ENCODE peak calls at places on chromosomes 13 and 19, in four cellular contexts. One of them, this sample, is unnamed.

GRCh38 chr19:29503140-29503758 is 22.5 kb upstream of the VSTM2B start:
- DNase-seq in stimulated activated CD8-positive, alpha-beta memory T cell treated with anti-CD3 and anti-CD28 coated beads, Interleukin-2, amount 100 ng/mL, for 1 hour: no peak
- DNase-seq in Right ventricle myocardium superior: no peak
- DNase-seq in activated naive CD4-positive, alpha-beta T cell: no peak
- DNase-seq in this sample: peak

GRCh38 chr13:83453723-83454122 is 428.6 kb downstream of the SLITRK1 start:
- DNase-seq in stimulated activated CD8-positive, alpha-beta memory T cell treated with anti-CD3 and anti-CD28 coated beads, Interleukin-2, amount 100 ng/mL, for 1 hour: peak
- DNase-seq in Right ventricle myocardium superior: no peak
- DNase-seq in activated naive CD4-positive, alpha-beta T cell: no peak
- DNase-seq in this sample: no peak

GRCh38 chr19:31144471-31144870 is 204.8 kb downstream of the TSHZ3 start:
- DNase-seq in Right ventricle myocardium superior: no peak
- DNase-seq in activated naive CD4-positive, alpha-beta T cell: no peak
- DNase-seq in stimulated activated CD8-positive, alpha-beta memory T cell treated with anti-CD3 and anti-CD28 coated beads, Interleukin-2, amount 100 ng/mL, for 1 hour: no peak
- DNase-seq in this sample: no peak

GRCh38 chr13:51047434-51048165 is 63.5 kb downstream of the C13orf42 start:
- DNase-seq in activated naive CD4-positive, alpha-beta T cell: no peak
- DNase-seq in Right ventricle myocardium superior: no peak
- DNase-seq in stimulated activated CD8-positive, alpha-beta memory T cell treated with anti-CD3 and anti-CD28 coated beads, Interleukin-2, amount 100 ng/mL, for 1 hour: no peak
- DNase-seq in this sample: no peak

GRCh38 chr19:49356382-49356781 is 5.8 kb downstream of the TEAD2 start:
- DNase-seq in stimulated activated CD8-positive, alpha-beta memory T cell treated with anti-CD3 and anti-CD28 coated beads, Interleukin-2, amount 100 ng/mL, for 1 hour: no peak
- DNase-seq in Right ventricle myocardium superior: no peak
- DNase-seq in activated naive CD4-positive, alpha-beta T cell: no peak
- DNase-seq in this sample: peak

GRCh38 chr13:30276178-30276577 is 31.2 kb downstream of the KATNAL1 start:
- DNase-seq in activated naive CD4-positive, alpha-beta T cell: no peak
- DNase-seq in Right ventricle myocardium superior: no peak
- DNase-seq in stimulated activated CD8-positive, alpha-beta memory T cell treated with anti-CD3 and anti-CD28 coated beads, Interleukin-2, amount 100 ng/mL, for 1 hour: no peak
- DNase-seq in this sample: no peak

GRCh38 chr19:55080915-55081772 is 5.5 kb downstream of the EPS8L1 start:
- DNase-seq in Right ventricle myocardium superior: peak
- DNase-seq in activated naive CD4-positive, alpha-beta T cell: peak
- DNase-seq in stimulated activated CD8-positive, alpha-beta memory T cell treated with anti-CD3 and anti-CD28 coated beads, Interleukin-2, amount 100 ng/mL, for 1 hour: peak
- DNase-seq in this sample: peak

GRCh38 chr13:57632276-57633140 is 964 bp downstream of the PCDH17 start:
- DNase-seq in activated naive CD4-positive, alpha-beta T cell: no peak
- DNase-seq in stimulated activated CD8-positive, alpha-beta memory T cell treated with anti-CD3 and anti-CD28 coated beads, Interleukin-2, amount 100 ng/mL, for 1 hour: no peak
- DNase-seq in Right ventricle myocardium superior: peak
- DNase-seq in this sample: peak

GRCh38 chr19:49911381-49912145 is 14.9 kb upstream of the IL4I1 start:
- DNase-seq in Right ventricle myocardium superior: no peak
- DNase-seq in activated naive CD4-positive, alpha-beta T cell: no peak
- DNase-seq in stimulated activated CD8-positive, alpha-beta memory T cell treated with anti-CD3 and anti-CD28 coated beads, Interleukin-2, amount 100 ng/mL, for 1 hour: no peak
- DNase-seq in this sample: no peak

GRCh38 chr13:59061621-59062020 is 1102.1 kb downstream of the DIAPH3 start:
- DNase-seq in Right ventricle myocardium superior: no peak
- DNase-seq in activated naive CD4-positive, alpha-beta T cell: no peak
- DNase-seq in stimulated activated CD8-positive, alpha-beta memory T cell treated with anti-CD3 and anti-CD28 coated beads, Interleukin-2, amount 100 ng/mL, for 1 hour: no peak
- DNase-seq in this sample: no peak

GRCh38 chr19:2342656-2343288 is 14.3 kb downstream of the SPPL2B start:
- DNase-seq in Right ventricle myocardium superior: no peak
- DNase-seq in stimulated activated CD8-positive, alpha-beta memory T cell treated with anti-CD3 and anti-CD28 coated beads, Interleukin-2, amount 100 ng/mL, for 1 hour: no peak
- DNase-seq in activated naive CD4-positive, alpha-beta T cell: no peak
- DNase-seq in this sample: no peak

GRCh38 chr19:30877591-30878230 is 471.5 kb downstream of the TSHZ3 start:
- DNase-seq in stimulated activated CD8-positive, alpha-beta memory T cell treated with anti-CD3 and anti-CD28 coated beads, Interleukin-2, amount 100 ng/mL, for 1 hour: no peak
- DNase-seq in activated naive CD4-positive, alpha-beta T cell: no peak
- DNase-seq in Right ventricle myocardium superior: no peak
- DNase-seq in this sample: no peak

GRCh38 chr19:56333506-56333905 is 18.9 kb upstream of the ZSCAN5A start:
- DNase-seq in activated naive CD4-positive, alpha-beta T cell: peak
- DNase-seq in stimulated activated CD8-positive, alpha-beta memory T cell treated with anti-CD3 and anti-CD28 coated beads, Interleukin-2, amount 100 ng/mL, for 1 hour: no peak
- DNase-seq in Right ventricle myocardium superior: no peak
- DNase-seq in this sample: peak

GRCh38 chr19:18777156-18777724 is 13.9 kb downstream of the COMP start:
- DNase-seq in Right ventricle myocardium superior: no peak
- DNase-seq in stimulated activated CD8-positive, alpha-beta memory T cell treated with anti-CD3 and anti-CD28 coated beads, Interleukin-2, amount 100 ng/mL, for 1 hour: no peak
- DNase-seq in activated naive CD4-positive, alpha-beta T cell: no peak
- DNase-seq in this sample: no peak

GRCh38 chr13:50170447-50171037 is 155.3 kb downstream of the KCNRG start:
- DNase-seq in Right ventricle myocardium superior: no peak
- DNase-seq in stimulated activated CD8-positive, alpha-beta memory T cell treated with anti-CD3 and anti-CD28 coated beads, Interleukin-2, amount 100 ng/mL, for 1 hour: no peak
- DNase-seq in activated naive CD4-positive, alpha-beta T cell: no peak
- DNase-seq in this sample: peak

GRCh38 chr13:100825551-100825950 is 151.0 kb upstream of the TMTC4 start:
- DNase-seq in stimulated activated CD8-positive, alpha-beta memory T cell treated with anti-CD3 and anti-CD28 coated beads, Interleukin-2, amount 100 ng/mL, for 1 hour: no peak
- DNase-seq in Right ventricle myocardium superior: no peak
- DNase-seq in activated naive CD4-positive, alpha-beta T cell: no peak
- DNase-seq in this sample: peak

GRCh38 chr13:48334534-48335127 is 31.1 kb downstream of the RB1 start:
- DNase-seq in Right ventricle myocardium superior: no peak
- DNase-seq in stimulated activated CD8-positive, alpha-beta memory T cell treated with anti-CD3 and anti-CD28 coated beads, Interleukin-2, amount 100 ng/mL, for 1 hour: no peak
- DNase-seq in activated naive CD4-positive, alpha-beta T cell: no peak
- DNase-seq in this sample: peak

GRCh38 chr13:84121456-84121855 is 239.2 kb upstream of the SLITRK1 start:
- DNase-seq in Right ventricle myocardium superior: no peak
- DNase-seq in stimulated activated CD8-positive, alpha-beta memory T cell treated with anti-CD3 and anti-CD28 coated beads, Interleukin-2, amount 100 ng/mL, for 1 hour: no peak
- DNase-seq in activated naive CD4-positive, alpha-beta T cell: no peak
- DNase-seq in this sample: no peak

GRCh38 chr13:99275093-99275469 is 16.9 kb upstream of the GPR18 start:
- DNase-seq in stimulated activated CD8-positive, alpha-beta memory T cell treated with anti-CD3 and anti-CD28 coated beads, Interleukin-2, amount 100 ng/mL, for 1 hour: no peak
- DNase-seq in activated naive CD4-positive, alpha-beta T cell: no peak
- DNase-seq in Right ventricle myocardium superior: no peak
- DNase-seq in this sample: peak

GRCh38 chr19:976476-976875 is 7.7 kb upstream of the WDR18 start:
- DNase-seq in Right ventricle myocardium superior: no peak
- DNase-seq in stimulated activated CD8-positive, alpha-beta memory T cell treated with anti-CD3 and anti-CD28 coated beads, Interleukin-2, amount 100 ng/mL, for 1 hour: no peak
- DNase-seq in activated naive CD4-positive, alpha-beta T cell: no peak
- DNase-seq in this sample: no peak

GRCh38 chr19:6457958-6458694 is 1.5 kb downstream of the SLC25A23 start:
- DNase-seq in Right ventricle myocardium superior: no peak
- DNase-seq in activated naive CD4-positive, alpha-beta T cell: no peak
- DNase-seq in stimulated activated CD8-positive, alpha-beta memory T cell treated with anti-CD3 and anti-CD28 coated beads, Interleukin-2, amount 100 ng/mL, for 1 hour: no peak
- DNase-seq in this sample: no peak

GRCh38 chr13:23020246-23020843 is 160.4 kb upstream of the SGCG start:
- DNase-seq in Right ventricle myocardium superior: no peak
- DNase-seq in activated naive CD4-positive, alpha-beta T cell: no peak
- DNase-seq in stimulated activated CD8-positive, alpha-beta memory T cell treated with anti-CD3 and anti-CD28 coated beads, Interleukin-2, amount 100 ng/mL, for 1 hour: no peak
- DNase-seq in this sample: peak

GRCh38 chr13:112724788-112725345 is 35.0 kb downstream of the ATP11A start:
- DNase-seq in activated naive CD4-positive, alpha-beta T cell: no peak
- DNase-seq in Right ventricle myocardium superior: peak
- DNase-seq in stimulated activated CD8-positive, alpha-beta memory T cell treated with anti-CD3 and anti-CD28 coated beads, Interleukin-2, amount 100 ng/mL, for 1 hour: no peak
- DNase-seq in this sample: no peak

GRCh38 chr13:49620170-49620621 is 8.1 kb upstream of the ARL11 start:
- DNase-seq in stimulated activated CD8-positive, alpha-beta memory T cell treated with anti-CD3 and anti-CD28 coated beads, Interleukin-2, amount 100 ng/mL, for 1 hour: no peak
- DNase-seq in activated naive CD4-positive, alpha-beta T cell: no peak
- DNase-seq in Right ventricle myocardium superior: no peak
- DNase-seq in this sample: no peak

GRCh38 chr19:49459388-49459787 is 6.4 kb downstream of the ALDH16A1 start:
- DNase-seq in stimulated activated CD8-positive, alpha-beta memory T cell treated with anti-CD3 and anti-CD28 coated beads, Interleukin-2, amount 100 ng/mL, for 1 hour: no peak
- DNase-seq in activated naive CD4-positive, alpha-beta T cell: no peak
- DNase-seq in Right ventricle myocardium superior: no peak
- DNase-seq in this sample: no peak

GRCh38 chr19:48624791-48625723 is 5.8 kb downstream of the SPHK2 start:
- DNase-seq in stimulated activated CD8-positive, alpha-beta memory T cell treated with anti-CD3 and anti-CD28 coated beads, Interleukin-2, amount 100 ng/mL, for 1 hour: no peak
- DNase-seq in activated naive CD4-positive, alpha-beta T cell: no peak
- DNase-seq in Right ventricle myocardium superior: no peak
- DNase-seq in this sample: no peak

GRCh38 chr19:43464089-43464775 is 1.2 kb downstream of the LYPD3 start:
- DNase-seq in activated naive CD4-positive, alpha-beta T cell: no peak
- DNase-seq in stimulated activated CD8-positive, alpha-beta memory T cell treated with anti-CD3 and anti-CD28 coated beads, Interleukin-2, amount 100 ng/mL, for 1 hour: peak
- DNase-seq in Right ventricle myocardium superior: peak
- DNase-seq in this sample: no peak

GRCh38 chr19:33684550-33685303 is 63.0 kb downstream of the CHST8 start:
- DNase-seq in stimulated activated CD8-positive, alpha-beta memory T cell treated with anti-CD3 and anti-CD28 coated beads, Interleukin-2, amount 100 ng/mL, for 1 hour: no peak
- DNase-seq in activated naive CD4-positive, alpha-beta T cell: no peak
- DNase-seq in Right ventricle myocardium superior: no peak
- DNase-seq in this sample: no peak

GRCh38 chr13:49802410-49802809 is 9.9 kb upstream of the KPNA3 start:
- DNase-seq in Right ventricle myocardium superior: no peak
- DNase-seq in stimulated activated CD8-positive, alpha-beta memory T cell treated with anti-CD3 and anti-CD28 coated beads, Interleukin-2, amount 100 ng/mL, for 1 hour: no peak
- DNase-seq in activated naive CD4-positive, alpha-beta T cell: no peak
- DNase-seq in this sample: no peak

GRCh38 chr13:65063753-65064152 is 2166.4 kb downstream of the PCDH9 start:
- DNase-seq in Right ventricle myocardium superior: no peak
- DNase-seq in activated naive CD4-positive, alpha-beta T cell: no peak
- DNase-seq in stimulated activated CD8-positive, alpha-beta memory T cell treated with anti-CD3 and anti-CD28 coated beads, Interleukin-2, amount 100 ng/mL, for 1 hour: no peak
- DNase-seq in this sample: no peak

GRCh38 chr13:81987677-81988357 is 1646.9 kb upstream of the SPRY2 start:
- DNase-seq in activated naive CD4-positive, alpha-beta T cell: no peak
- DNase-seq in Right ventricle myocardium superior: no peak
- DNase-seq in stimulated activated CD8-positive, alpha-beta memory T cell treated with anti-CD3 and anti-CD28 coated beads, Interleukin-2, amount 100 ng/mL, for 1 hour: no peak
- DNase-seq in this sample: no peak

GRCh38 chr19:53365899-53366493 is 491 bp downstream of the ZNF525 start:
- DNase-seq in stimulated activated CD8-positive, alpha-beta memory T cell treated with anti-CD3 and anti-CD28 coated beads, Interleukin-2, amount 100 ng/mL, for 1 hour: no peak
- DNase-seq in activated naive CD4-positive, alpha-beta T cell: no peak
- DNase-seq in Right ventricle myocardium superior: peak
- DNase-seq in this sample: no peak

GRCh38 chr13:67238861-67239260 is 8.7 kb upstream of the PCDH9 start:
- DNase-seq in stimulated activated CD8-positive, alpha-beta memory T cell treated with anti-CD3 and anti-CD28 coated beads, Interleukin-2, amount 100 ng/mL, for 1 hour: no peak
- DNase-seq in activated naive CD4-positive, alpha-beta T cell: no peak
- DNase-seq in Right ventricle myocardium superior: no peak
- DNase-seq in this sample: no peak